ENCODE peak calls at places on chromosomes 4 and X, in seven cellular contexts. V, F, B, R, A, Y and K are unnamed samples. For H3K36me3, the result is how much of the 10 kb centered on the place peaks cover.

GRCh38 chrX:134780908-134781307 is 122.6 kb upstream of the PLAC1 start:
- DNase-seq in F (no peak), A (no peak), V (no peak), Y (no peak), R (no peak), B (peak), K (no peak)

GRCh38 chr4:112751447-112751846 is 114.5 kb downstream of the LARP7 start:
- DNase-seq in Y (peak), B (no peak), R (no peak), F (no peak), V (no peak), A (no peak), K (no peak)

GRCh38 chrX:7062912-7063311 is 84.6 kb upstream of the STS start:
- DNase-seq in A (no peak), F (no peak), V (no peak), Y (no peak), B (no peak), R (no peak), K (no peak)

GRCh38 chrX:31213941-31214340 is 142.1 kb upstream of the FTHL17 start:
- DNase-seq in R (peak), B (no peak), Y (peak), A (no peak), V (no peak), F (no peak), K (no peak)

GRCh38 chrX:138986235-138986634 is 274.7 kb upstream of the FGF13 start:
- DNase-seq in A (no peak), Y (no peak), R (no peak), V (no peak), F (no peak), B (no peak), K (no peak)

GRCh38 chr4:113077611-113078010 is 28.2 kb downstream of the ANK2 start:
- DNase-seq in A (no peak), R (peak), V (no peak), B (no peak), F (no peak), Y (no peak), K (no peak)

GRCh38 chrX:46180258-46180687 is 364.9 kb downstream of the ZNF674 start:
- DNase-seq in F (peak), B (no peak), A (no peak), R (no peak), V (no peak), Y (no peak), K (no peak)

GRCh38 chr4:124486423-124486822 is 226.1 kb downstream of the ANKRD50 start:
- DNase-seq in Y (no peak), V (no peak), A (no peak), B (no peak), R (no peak), F (peak), K (no peak)

GRCh38 chr4:2942037-2942531 is 21.1 kb downstream of the NOP14 start:
- DNase-seq in V (no peak), B (no peak), A (no peak), R (no peak), Y (no peak), F (no peak), K (no peak)

GRCh38 chr4:179196511-179196910 is 1754.3 kb upstream of the AGA start:
- DNase-seq in Y (peak), R (no peak), B (no peak), F (no peak), A (no peak), V (no peak), K (no peak)

GRCh38 chrX:130120321-130120731 is 10.0 kb upstream of the ELF4 start:
- DNase-seq in B (no peak), R (no peak), A (no peak), Y (peak), F (no peak), V (no peak), K (no peak)

GRCh38 chrX:42695800-42696358 is 82.1 kb downstream of the PPP1R2C start:
- DNase-seq in Y (no peak), A (no peak), R (no peak), F (no peak), B (no peak), V (no peak), K (no peak)

GRCh38 chr4:132557660-132558059 is 591.4 kb upstream of the PCDH10 start:
- DNase-seq in F (peak), B (no peak), A (no peak), Y (peak), V (no peak), R (no peak), K (no peak)

GRCh38 chr4:39697740-39698423 is at the start of gene UBE2K:
- DNase-seq in V (peak), A (peak), B (peak), F (peak), Y (peak), R (peak), K (no peak)

GRCh38 chrX:638482-639131 is 8.0 kb downstream of the SHOX start:
- DNase-seq in B (peak), A (no peak), F (no peak), V (peak), Y (peak), R (no peak), K (no peak)

GRCh38 chr4:5789141-5789540 is 78.1 kb downstream of the EVC start:
- DNase-seq in F (no peak), A (peak), R (no peak), Y (no peak), B (no peak), V (no peak), K (no peak)

GRCh38 chr4:47017081-47017480 is 14.3 kb upstream of the GABRB1 start:
- DNase-seq in Y (no peak), A (no peak), R (no peak), V (no peak), F (no peak), B (no peak), K (peak)

GRCh38 chrX:154444001-154444754 is at the start of gene FAM50A:
- DNase-seq in F (no peak), R (peak), Y (peak), V (peak), B (peak), A (peak), K (no peak)
- H3K27ac ChIP-seq in F (peak), R (peak), Y (no peak), V (peak), B (peak), A (peak), K (peak)

GRCh38 chr4:20618010-20618409 is 82.2 kb upstream of the PACRGL start:
- DNase-seq in Y (no peak), V (no peak), B (no peak), F (no peak), R (no peak), A (no peak), K (no peak)
- TF ChIP-seq POLR2AphosphoS5 in Y (no peak), V (no peak), B (no peak), F (no peak), R (no peak), A (no peak), K (no peak)

DNA sequence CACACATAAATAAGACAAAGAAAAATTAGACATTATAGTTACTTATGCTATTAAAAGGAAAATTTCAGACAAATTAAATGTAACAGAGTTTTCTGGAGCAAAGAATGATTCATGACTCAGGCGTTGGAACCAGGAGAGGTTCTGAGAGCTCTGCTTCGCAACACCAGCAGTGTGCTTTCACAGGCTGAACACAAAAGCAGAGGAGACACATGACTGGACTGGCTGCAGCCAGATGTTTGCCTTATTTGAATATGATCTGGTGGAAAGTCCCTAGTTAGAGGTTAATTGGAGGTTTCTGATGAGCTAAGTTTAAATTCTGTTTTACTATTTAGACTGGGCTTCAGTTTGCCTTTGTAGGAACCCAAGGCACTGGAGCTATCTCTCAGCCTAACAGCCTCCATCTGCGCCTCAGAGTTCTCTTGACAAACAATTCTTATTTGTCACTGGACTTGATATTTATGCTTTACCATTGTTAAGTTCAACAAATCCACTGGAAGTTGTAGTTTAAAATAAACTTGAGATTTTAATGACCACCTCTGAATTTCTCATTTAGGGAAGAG is 16.2 kb downstream of the BOD1L1 start:
- DNase-seq in F (no peak), B (no peak), A (no peak), R (no peak), Y (no peak), V (no peak), K (no peak)
- H3K36me3 ChIP-seq in F (under half), B (half or more), A (half or more), R (half or more), Y (under half), V (under half), K (under half)

GRCh38 chrX:19721726-19722370 is 165.6 kb downstream of the SH3KBP1 start:
- DNase-seq in R (no peak), F (no peak), A (no peak), B (no peak), V (no peak), Y (no peak), K (no peak)
- H3K27ac ChIP-seq in R (no peak), F (no peak), A (no peak), B (no peak), V (no peak), Y (no peak), K (no peak)

DNA sequence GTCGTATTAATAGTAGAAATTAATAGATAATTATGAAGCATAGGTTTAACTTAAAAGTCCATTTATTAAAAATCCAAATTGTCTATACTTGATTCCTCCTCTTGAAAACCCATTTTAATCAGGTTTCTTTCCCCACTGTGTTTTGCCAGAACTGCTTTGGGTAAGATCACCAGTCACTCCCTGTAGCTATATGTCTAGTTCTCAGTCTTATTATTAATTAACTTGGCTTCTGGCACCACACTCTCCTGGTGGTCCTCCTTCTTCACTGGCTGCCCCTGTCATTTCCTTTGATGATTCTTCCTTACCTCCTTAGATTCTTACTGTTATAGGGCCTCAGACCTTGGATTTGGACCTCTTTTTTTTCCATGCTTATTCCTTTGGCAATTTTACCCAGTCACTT is 24.7 kb downstream of the GIMD1 start:
- DNase-seq in R (no peak), Y (no peak), V (no peak), B (no peak), A (no peak), F (no peak), K (no peak)
- TF ChIP-seq POLR2AphosphoS5 in R (no peak), Y (no peak), V (no peak), B (no peak), A (no peak), F (no peak), K (no peak)

GRCh38 chrX:20665441-20665840 is 398.7 kb upstream of the RPS6KA3 start:
- DNase-seq in V (no peak), R (no peak), F (no peak), B (no peak), Y (no peak), A (no peak), K (no peak)
- H3K36me3 ChIP-seq in V (under half), R (under half), F (under half), B (under half), Y (under half), A (under half), K (under half)

GRCh38 chr4:82713856-82714255 is 84.7 kb downstream of the SCD5 start:
- DNase-seq in B (no peak), F (no peak), R (no peak), A (no peak), Y (no peak), V (no peak), K (no peak)

GRCh38 chr4:82715731-82716617 is 82.6 kb downstream of the SCD5 start:
- DNase-seq in V (no peak), R (no peak), Y (no peak), A (no peak), B (no peak), F (no peak), K (no peak)

GRCh38 chr4:82721819-82722423 is 76.7 kb downstream of the SCD5 start:
- DNase-seq in R (peak), A (no peak), Y (no peak), V (no peak), B (peak), F (peak), K (peak)

DNA sequence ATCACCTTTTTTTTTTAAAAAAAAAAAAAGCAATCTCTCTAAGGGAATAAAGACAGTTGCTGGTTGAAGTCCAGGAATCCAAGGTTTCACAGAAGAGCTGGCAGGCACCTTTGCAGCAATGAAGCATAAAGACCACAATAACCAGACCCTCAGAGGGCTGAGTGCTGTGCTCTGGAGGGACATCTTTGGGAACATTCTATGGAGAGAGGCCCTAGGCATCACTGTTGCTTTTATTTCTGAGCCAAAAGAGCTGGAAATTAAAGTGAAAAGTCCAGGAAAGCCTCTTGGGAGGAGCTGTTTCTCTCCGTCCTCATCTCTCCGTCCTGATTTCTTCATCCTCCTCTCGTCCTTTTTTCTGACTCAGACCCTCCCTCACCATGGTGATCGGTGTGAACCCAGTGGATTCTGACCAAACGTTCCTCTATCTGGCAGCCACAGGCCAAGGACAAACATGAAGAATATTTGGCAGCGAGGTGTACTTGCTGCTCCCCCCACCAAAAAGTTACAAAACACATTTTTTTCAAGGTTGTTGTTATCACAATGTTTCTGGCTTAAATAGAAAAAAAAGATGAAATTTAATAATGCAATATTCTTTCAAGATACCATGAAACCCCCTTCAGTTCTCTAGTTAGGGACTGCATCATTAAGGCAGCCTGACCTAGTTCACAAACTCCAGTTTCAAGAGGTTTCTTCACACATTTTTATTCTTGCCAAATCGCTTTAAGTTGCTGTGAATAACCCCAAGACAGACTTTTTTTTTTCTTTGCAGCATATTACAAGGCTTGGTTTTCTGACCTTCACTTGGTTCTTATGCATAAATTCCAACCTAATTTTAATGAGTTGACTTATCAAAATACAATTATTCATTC is 80.3 kb downstream of the SCD5 start:
- DNase-seq in Y (no peak), R (no peak), V (no peak), A (no peak), B (no peak), F (no peak), K (no peak)
- H3K27ac ChIP-seq in Y (no peak), R (no peak), V (no peak), A (no peak), B (no peak), F (no peak), K (no peak)

DNA sequence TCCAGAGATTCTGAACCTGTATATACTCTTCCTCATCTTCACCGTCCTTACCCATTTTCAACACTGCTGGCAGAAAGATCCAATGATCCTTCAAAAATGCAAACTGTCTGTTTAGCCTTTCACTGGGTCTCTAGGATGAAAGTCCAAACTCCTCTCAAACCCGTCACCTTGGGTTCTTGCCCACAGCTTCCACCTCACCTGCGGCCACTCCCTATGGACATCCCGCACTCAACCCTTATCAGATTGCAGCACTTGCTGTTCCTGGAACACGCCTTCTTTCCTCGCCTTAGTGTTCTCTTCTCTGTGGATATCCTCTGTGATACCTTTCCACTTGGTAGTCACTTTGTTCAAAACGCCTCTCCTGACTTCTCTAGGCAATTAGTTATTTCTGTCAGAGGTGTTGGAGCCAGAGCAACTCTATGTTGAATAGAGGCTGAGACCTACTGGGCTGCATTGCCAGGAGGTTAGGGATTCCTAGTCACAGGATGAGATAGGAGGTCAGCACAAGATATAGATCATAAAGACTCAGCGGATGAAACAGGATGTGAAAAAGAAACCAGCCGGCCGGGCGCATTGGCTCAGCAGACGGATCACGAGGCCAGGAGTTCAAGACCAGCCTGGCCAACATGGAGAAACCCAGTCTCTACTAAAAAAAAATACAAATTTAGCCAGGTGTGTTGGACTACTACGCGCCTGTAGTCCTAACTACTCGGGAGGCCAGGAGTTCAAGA is 4.2 kb upstream of the NOCT start:
- DNase-seq in Y (no peak), R (no peak), V (no peak), F (no peak), B (no peak), A (no peak), K (no peak)
- TF ChIP-seq POLR2AphosphoS5 in Y (no peak), R (no peak), V (no peak), F (no peak), B (no peak), A (no peak), K (no peak)

DNA sequence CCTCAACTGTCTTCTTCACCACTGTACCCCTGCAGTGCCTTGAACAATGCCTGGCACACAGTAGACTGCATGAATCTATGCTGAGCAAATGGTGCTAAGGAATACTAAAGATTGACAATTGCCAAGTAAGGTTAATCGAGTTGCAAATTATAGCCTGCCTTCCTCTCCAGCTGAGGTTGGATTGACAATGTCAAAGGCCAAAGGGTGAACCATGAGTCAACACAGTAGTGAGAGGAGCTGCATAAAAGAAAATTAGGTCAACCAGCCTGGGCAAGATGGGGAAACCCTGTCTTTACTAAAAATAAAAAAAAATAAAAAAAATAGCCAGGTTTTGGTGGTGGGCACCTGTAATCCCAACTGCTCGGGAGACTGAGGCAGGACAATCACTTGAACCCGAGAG is 97.1 kb upstream of the BMPR1B start:
- DNase-seq in R (no peak), Y (no peak), A (no peak), V (no peak), B (no peak), F (no peak), K (no peak)
- H3K36me3 ChIP-seq in R (under half), Y (under half), A (under half), V (under half), B (half or more), F (under half), K (under half)

GRCh38 chr4:38675167-38676121 is 11.4 kb downstream of the KLF3 start:
- DNase-seq in B (peak), F (peak), Y (peak), A (peak), V (peak), R (peak), K (peak)
- H3K27ac ChIP-seq in B (peak), F (peak), Y (peak), A (peak), V (peak), R (peak), K (peak)